ENCODE peak calls at places on chromosomes 5 and 9, in six cellular contexts. One of them, this sample, is unnamed.

GRCh38 chr9:16515879-16516289 is 354.6 kb downstream of the BNC2 start:
- DNase-seq in NCI-H1105: no peak
- DNase-seq in CD4-positive, alpha-beta memory T cell: no peak
- DNase-seq in activated naive CD4-positive, alpha-beta T cell treated with Interleukin-2 at 50 U/mL for 16 hours: no peak
- DNase-seq in NCI-H524: no peak
- DNase-seq in central memory CD4-positive, alpha-beta T cell: no peak
- DNase-seq in this sample: peak; percentile 78

GRCh38 chr9:8437259-8437658 is 637.7 kb upstream of the DMAC1 start:
- DNase-seq in activated naive CD4-positive, alpha-beta T cell treated with Interleukin-2 at 50 U/mL for 16 hours: no peak
- DNase-seq in NCI-H1105: no peak
- DNase-seq in CD4-positive, alpha-beta memory T cell: no peak
- DNase-seq in NCI-H524: no peak
- DNase-seq in central memory CD4-positive, alpha-beta T cell: no peak
- DNase-seq in this sample: no peak

GRCh38 chr9:37200572-37201005 is 80.2 kb downstream of the ZCCHC7 start:
- DNase-seq in NCI-H524: no peak
- DNase-seq in central memory CD4-positive, alpha-beta T cell: no peak
- DNase-seq in CD4-positive, alpha-beta memory T cell: no peak
- DNase-seq in activated naive CD4-positive, alpha-beta T cell treated with Interleukin-2 at 50 U/mL for 16 hours: no peak
- DNase-seq in NCI-H1105: no peak
- DNase-seq in this sample: no peak

GRCh38 chr9:96482471-96482870 is 32.5 kb downstream of the HABP4 start:
- DNase-seq in activated naive CD4-positive, alpha-beta T cell treated with Interleukin-2 at 50 U/mL for 16 hours: no peak
- DNase-seq in NCI-H1105: no peak
- DNase-seq in NCI-H524: no peak
- DNase-seq in CD4-positive, alpha-beta memory T cell: no peak
- DNase-seq in central memory CD4-positive, alpha-beta T cell: no peak
- DNase-seq in this sample: no peak

GRCh38 chr9:108861464-108861863 is 602 bp upstream of the ACTL7A start:
- DNase-seq in NCI-H524: no peak
- DNase-seq in CD4-positive, alpha-beta memory T cell: no peak
- DNase-seq in NCI-H1105: no peak
- DNase-seq in central memory CD4-positive, alpha-beta T cell: no peak
- DNase-seq in activated naive CD4-positive, alpha-beta T cell treated with Interleukin-2 at 50 U/mL for 16 hours: no peak
- DNase-seq in this sample: no peak

GRCh38 chr9:83047839-83048775 is 14.8 kb downstream of the RASEF start:
- DNase-seq in NCI-H524: no peak
- DNase-seq in NCI-H1105: no peak
- DNase-seq in activated naive CD4-positive, alpha-beta T cell treated with Interleukin-2 at 50 U/mL for 16 hours: no peak
- DNase-seq in central memory CD4-positive, alpha-beta T cell: no peak
- DNase-seq in CD4-positive, alpha-beta memory T cell: no peak
- DNase-seq in this sample: no peak

GRCh38 chr5:142545653-142546322 is 140.1 kb downstream of the FGF1 start:
- DNase-seq in CD4-positive, alpha-beta memory T cell: no peak
- DNase-seq in NCI-H524: no peak
- DNase-seq in central memory CD4-positive, alpha-beta T cell: no peak
- DNase-seq in NCI-H1105: no peak
- DNase-seq in activated naive CD4-positive, alpha-beta T cell treated with Interleukin-2 at 50 U/mL for 16 hours: no peak
- DNase-seq in this sample: no peak

GRCh38 chr5:156411131-156411727 is 84.3 kb downstream of the SGCD start:
- DNase-seq in NCI-H524: peak; percentile 42
- DNase-seq in NCI-H1105: no peak
- DNase-seq in CD4-positive, alpha-beta memory T cell: no peak
- DNase-seq in activated naive CD4-positive, alpha-beta T cell treated with Interleukin-2 at 50 U/mL for 16 hours: no peak
- DNase-seq in central memory CD4-positive, alpha-beta T cell: no peak
- DNase-seq in this sample: no peak

GRCh38 chr9:79408617-79409016 is 163.1 kb upstream of the TLE4 start:
- DNase-seq in activated naive CD4-positive, alpha-beta T cell treated with Interleukin-2 at 50 U/mL for 16 hours: no peak
- DNase-seq in NCI-H524: no peak
- DNase-seq in NCI-H1105: no peak
- DNase-seq in central memory CD4-positive, alpha-beta T cell: no peak
- DNase-seq in CD4-positive, alpha-beta memory T cell: no peak
- DNase-seq in this sample: no peak

GRCh38 chr5:77993799-77994318 is 217.7 kb upstream of the TBCA start:
- DNase-seq in NCI-H1105: peak; percentile 59
- DNase-seq in activated naive CD4-positive, alpha-beta T cell treated with Interleukin-2 at 50 U/mL for 16 hours: no peak
- DNase-seq in NCI-H524: peak; percentile 69
- DNase-seq in CD4-positive, alpha-beta memory T cell: no peak
- DNase-seq in central memory CD4-positive, alpha-beta T cell: no peak
- DNase-seq in this sample: peak; percentile 7

GRCh38 chr9:731474-731873 is 110.0 kb upstream of the DMRT1 start:
- DNase-seq in activated naive CD4-positive, alpha-beta T cell treated with Interleukin-2 at 50 U/mL for 16 hours: no peak
- DNase-seq in NCI-H1105: no peak
- DNase-seq in central memory CD4-positive, alpha-beta T cell: no peak
- DNase-seq in NCI-H524: no peak
- DNase-seq in CD4-positive, alpha-beta memory T cell: no peak
- DNase-seq in this sample: no peak